ENCODE peak calls at places on chromosomes 7 and 10, in seven cellular contexts. U, W, F, N, L, Q and P are unnamed samples.
A peak's percentile ranks its signal among the peaks of the same experiment; 100 is the strongest.

GRCh38 chr7:6529643-6530042 is 21.6 kb downstream of the GRID2IP start:
- DNase-seq in U (no peak), W (no peak), F (no peak), N (no peak), L (no peak), Q (no peak), P (no peak)

GRCh38 chr10:46523119-46523880 is 33.2 kb downstream of the GPRIN2 start:
- DNase-seq in U (no peak), W (no peak), F (no peak), N (no peak), L (no peak), Q (peak; percentile 45), P (no peak)

GRCh38 chr7:128904381-128905197 is 5.9 kb downstream of the KCP start:
- DNase-seq in U (no peak), W (no peak), F (no peak), N (peak; percentile 64), L (no peak), Q (no peak), P (no peak)

GRCh38 chr10:58967551-58968418 is 208.7 kb upstream of the PHYHIPL start:
- DNase-seq in U (no peak), W (no peak), F (no peak), N (no peak), L (no peak), Q (peak; percentile 43), P (no peak)

GRCh38 chr7:101486056-101486763 is 123.5 kb downstream of the COL26A1 start:
- DNase-seq in U (peak; percentile 2), W (no peak), F (no peak), N (no peak), L (no peak), Q (peak; percentile 60), P (no peak)

GRCh38 chr7:28840515-28841125 is 117.5 kb downstream of the TRIL start:
- DNase-seq in U (no peak), W (no peak), F (no peak), N (no peak), L (no peak), Q (no peak), P (no peak)

GRCh38 chr10:7400068-7400824 is 10.6 kb downstream of the SFMBT2 start:
- DNase-seq in U (no peak), W (no peak), F (no peak), N (no peak), L (no peak), Q (no peak), P (no peak)

GRCh38 chr7:88789480-88790064 is 6.0 kb downstream of the TEX47 start:
- DNase-seq in U (no peak), W (no peak), F (no peak), N (peak; percentile 13), L (no peak), Q (no peak), P (no peak)

GRCh38 chr10:33743429-33743857 is 409.0 kb upstream of the NRP1 start:
- DNase-seq in U (no peak), W (no peak), F (no peak), N (no peak), L (no peak), Q (no peak), P (no peak)

GRCh38 chr7:20217193-20217948 is at the start of gene MACC1:
- DNase-seq in U (no peak), W (no peak), F (no peak), N (no peak), L (no peak), Q (peak; percentile 41), P (peak; percentile 53)

GRCh38 chr7:141748401-141748800 is 10.2 kb downstream of the SSBP1 start:
- DNase-seq in U (no peak), W (no peak), F (no peak), N (peak; percentile 5), L (no peak), Q (no peak), P (no peak)

GRCh38 chr7:114986181-114986800 is 64.4 kb downstream of the MDFIC start:
- DNase-seq in U (no peak), W (no peak), F (no peak), N (no peak), L (no peak), Q (no peak), P (no peak)